ENCODE peak calls at places on chromosome 14, in four cellular contexts. One of them, this sample, is unnamed.

GRCh38 chr14:68730811-68731425 is 61.9 kb downstream of the ZFP36L1 start:
- DNase-seq in uterus: no peak
- DNase-seq in IMR-90: no peak
- DNase-seq in upper lobe of left lung: no peak
- DNase-seq in this sample: no peak

GRCh38 chr14:100536721-100537700 is 50.2 kb downstream of the BEGAIN start:
- DNase-seq in uterus: peak; percentile 11
- DNase-seq in IMR-90: no peak
- DNase-seq in upper lobe of left lung: peak; percentile 68
- DNase-seq in this sample: no peak

GRCh38 chr14:95248422-95248821 is 71.3 kb downstream of the CLMN start:
- DNase-seq in uterus: no peak
- DNase-seq in IMR-90: no peak
- DNase-seq in upper lobe of left lung: no peak
- DNase-seq in this sample: no peak

GRCh38 chr14:90336985-90337384 is 5.2 kb upstream of the NRDE2 start:
- DNase-seq in uterus: no peak
- DNase-seq in IMR-90: no peak
- DNase-seq in upper lobe of left lung: no peak
- DNase-seq in this sample: no peak

GRCh38 chr14:28294834-28295440 is 471.6 kb upstream of the FOXG1 start:
- DNase-seq in uterus: no peak
- DNase-seq in IMR-90: no peak
- DNase-seq in upper lobe of left lung: no peak
- DNase-seq in this sample: peak; percentile 11

GRCh38 chr14:32697704-32698103 is 241.0 kb upstream of the NPAS3 start:
- DNase-seq in uterus: no peak
- DNase-seq in IMR-90: peak; percentile 54
- DNase-seq in upper lobe of left lung: no peak
- DNase-seq in this sample: no peak

GRCh38 chr14:97827746-97828145 is 1030.6 kb downstream of the VRK1 start:
- DNase-seq in uterus: no peak
- DNase-seq in IMR-90: no peak
- DNase-seq in upper lobe of left lung: no peak
- DNase-seq in this sample: no peak

GRCh38 chr14:71193663-71194062 is 286.4 kb downstream of the PCNX1 start:
- DNase-seq in uterus: no peak
- DNase-seq in IMR-90: no peak
- DNase-seq in upper lobe of left lung: no peak
- DNase-seq in this sample: no peak

GRCh38 chr14:64723691-64724577 is 19.7 kb downstream of the PLEKHG3 start:
- DNase-seq in uterus: no peak
- DNase-seq in IMR-90: no peak
- DNase-seq in upper lobe of left lung: no peak
- DNase-seq in this sample: no peak

GRCh38 chr14:32224731-32225377 is 21.8 kb upstream of the RNU6-8 start:
- DNase-seq in uterus: peak; percentile 70
- DNase-seq in IMR-90: peak; percentile 54
- DNase-seq in upper lobe of left lung: no peak
- DNase-seq in this sample: peak; percentile 33

GRCh38 chr14:76868453-76869170 is 42.4 kb downstream of the LRRC74A start:
- DNase-seq in uterus: no peak
- DNase-seq in IMR-90: no peak
- DNase-seq in upper lobe of left lung: no peak
- DNase-seq in this sample: no peak

GRCh38 chr14:77212933-77213656 is 31.5 kb downstream of the TMEM63C start:
- DNase-seq in uterus: no peak
- DNase-seq in IMR-90: no peak
- DNase-seq in upper lobe of left lung: peak; percentile 61
- DNase-seq in this sample: peak; percentile 38

GRCh38 chr14:72129283-72129682 is 197.1 kb downstream of the RGS6 start:
- DNase-seq in uterus: no peak
- DNase-seq in IMR-90: no peak
- DNase-seq in upper lobe of left lung: no peak
- DNase-seq in this sample: no peak

GRCh38 chr14:100576091-100577085 is 10.8 kb downstream of the BEGAIN start:
- DNase-seq in uterus: no peak
- DNase-seq in IMR-90: no peak
- DNase-seq in upper lobe of left lung: peak; percentile 50
- DNase-seq in this sample: no peak

GRCh38 chr14:100160534-100160916 is 1.1 kb upstream of the DEGS2 start:
- DNase-seq in uterus: no peak
- DNase-seq in IMR-90: no peak
- DNase-seq in upper lobe of left lung: peak; percentile 41
- DNase-seq in this sample: no peak

GRCh38 chr14:50658203-50658602 is 9.9 kb downstream of the SAV1 start:
- DNase-seq in uterus: no peak
- DNase-seq in IMR-90: peak; percentile 72
- DNase-seq in upper lobe of left lung: no peak
- DNase-seq in this sample: no peak

GRCh38 chr14:36279306-36280244 is 40.9 kb downstream of the MBIP start:
- DNase-seq in uterus: no peak
- DNase-seq in IMR-90: no peak
- DNase-seq in upper lobe of left lung: no peak
- DNase-seq in this sample: no peak

GRCh38 chr14:95136631-95137030 is 20.7 kb downstream of the DICER1 start:
- DNase-seq in uterus: no peak
- DNase-seq in IMR-90: peak; percentile 23
- DNase-seq in upper lobe of left lung: no peak
- DNase-seq in this sample: no peak

GRCh38 chr14:99633141-99633540 is 11.8 kb upstream of the HHIPL1 start:
- DNase-seq in uterus: no peak
- DNase-seq in IMR-90: no peak
- DNase-seq in upper lobe of left lung: no peak
- DNase-seq in this sample: no peak

GRCh38 chr14:90576981-90577660 is 180.3 kb downstream of the CALM1 start:
- DNase-seq in uterus: no peak
- DNase-seq in IMR-90: no peak
- DNase-seq in upper lobe of left lung: peak; percentile 32
- DNase-seq in this sample: no peak

GRCh38 chr14:76904100-76904739 is 78.0 kb downstream of the LRRC74A start:
- DNase-seq in uterus: peak; percentile 64
- DNase-seq in IMR-90: peak; percentile 98
- DNase-seq in upper lobe of left lung: no peak
- DNase-seq in this sample: no peak

GRCh38 chr14:60732840-60733483 is 1.6 kb upstream of the MNAT1 start:
- DNase-seq in uterus: no peak
- DNase-seq in IMR-90: no peak
- DNase-seq in upper lobe of left lung: no peak
- DNase-seq in this sample: no peak

GRCh38 chr14:60738843-60739508 is 4.4 kb downstream of the MNAT1 start:
- DNase-seq in uterus: no peak
- DNase-seq in IMR-90: no peak
- DNase-seq in upper lobe of left lung: no peak
- DNase-seq in this sample: no peak

GRCh38 chr14:60736494-60736893 is 1.9 kb downstream of the MNAT1 start:
- DNase-seq in uterus: no peak
- DNase-seq in IMR-90: peak; percentile 80
- DNase-seq in upper lobe of left lung: no peak
- DNase-seq in this sample: no peak

DNA sequence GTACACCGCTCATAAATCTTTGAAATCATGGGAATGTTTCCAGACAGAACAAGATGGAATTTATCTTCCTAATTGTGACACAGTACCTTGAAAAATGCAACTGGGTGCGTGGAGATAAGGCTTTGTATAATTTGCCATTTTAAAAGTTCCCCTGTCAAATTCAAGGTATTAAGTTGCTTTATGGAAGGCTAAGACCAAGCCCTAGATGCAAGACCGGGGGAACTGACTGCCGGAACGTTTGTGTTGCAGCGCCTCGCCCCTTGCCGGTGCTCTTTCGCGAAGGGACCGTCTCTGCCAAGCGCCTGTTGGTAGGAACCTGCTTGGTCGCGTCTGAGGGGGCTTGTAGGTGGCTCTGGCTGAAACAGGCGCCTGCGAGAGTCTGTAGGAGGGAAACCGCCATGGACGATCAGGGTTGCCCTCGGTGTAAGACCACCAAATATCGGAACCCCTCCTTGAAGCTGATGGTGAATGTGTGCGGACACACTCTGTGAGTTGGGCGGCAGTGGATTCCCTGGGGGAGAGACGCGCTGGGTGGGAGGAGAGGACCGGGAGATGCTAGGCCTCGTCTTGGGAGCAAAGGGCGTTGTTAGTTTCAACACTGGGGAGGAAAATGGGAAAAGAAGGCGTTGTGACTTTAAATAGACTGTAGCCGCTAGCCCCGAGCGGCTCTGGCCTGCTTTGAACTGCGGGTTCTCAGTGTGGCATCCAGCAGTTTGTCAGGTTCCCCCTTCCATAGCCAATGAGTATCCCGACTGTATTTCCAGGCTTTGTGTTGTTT is at the start of gene MNAT1:
- DNase-seq in uterus: peak; percentile 59
- DNase-seq in IMR-90: peak; percentile 88
- DNase-seq in upper lobe of left lung: peak; percentile 91
- DNase-seq in this sample: peak; percentile 91
- TF ChIP-seq POLR2A in uterus: peak; percentile 34
- TF ChIP-seq POLR2A in IMR-90: peak; percentile 63
- TF ChIP-seq POLR2A in upper lobe of left lung: no peak
- TF ChIP-seq POLR2A in this sample: peak; percentile 87

GRCh38 chr14:74611672-74612345 is at the start of gene LTBP2:
- DNase-seq in uterus: peak; percentile 60
- DNase-seq in IMR-90: peak; percentile 31
- DNase-seq in upper lobe of left lung: peak; percentile 90
- DNase-seq in this sample: peak; percentile 27

GRCh38 chr14:74610866-74611671 is 968 bp downstream of the LTBP2 start:
- DNase-seq in uterus: no peak
- DNase-seq in IMR-90: peak; percentile 48
- DNase-seq in upper lobe of left lung: peak; percentile 87
- DNase-seq in this sample: no peak

GRCh38 chr14:74610199-74610865 is 1.7 kb downstream of the LTBP2 start:
- DNase-seq in uterus: no peak
- DNase-seq in IMR-90: no peak
- DNase-seq in upper lobe of left lung: peak; percentile 75
- DNase-seq in this sample: no peak

GRCh38 chr14:74613211-74613914 is 1.3 kb upstream of the LTBP2 start:
- DNase-seq in uterus: no peak
- DNase-seq in IMR-90: no peak
- DNase-seq in upper lobe of left lung: no peak
- DNase-seq in this sample: no peak

DNA sequence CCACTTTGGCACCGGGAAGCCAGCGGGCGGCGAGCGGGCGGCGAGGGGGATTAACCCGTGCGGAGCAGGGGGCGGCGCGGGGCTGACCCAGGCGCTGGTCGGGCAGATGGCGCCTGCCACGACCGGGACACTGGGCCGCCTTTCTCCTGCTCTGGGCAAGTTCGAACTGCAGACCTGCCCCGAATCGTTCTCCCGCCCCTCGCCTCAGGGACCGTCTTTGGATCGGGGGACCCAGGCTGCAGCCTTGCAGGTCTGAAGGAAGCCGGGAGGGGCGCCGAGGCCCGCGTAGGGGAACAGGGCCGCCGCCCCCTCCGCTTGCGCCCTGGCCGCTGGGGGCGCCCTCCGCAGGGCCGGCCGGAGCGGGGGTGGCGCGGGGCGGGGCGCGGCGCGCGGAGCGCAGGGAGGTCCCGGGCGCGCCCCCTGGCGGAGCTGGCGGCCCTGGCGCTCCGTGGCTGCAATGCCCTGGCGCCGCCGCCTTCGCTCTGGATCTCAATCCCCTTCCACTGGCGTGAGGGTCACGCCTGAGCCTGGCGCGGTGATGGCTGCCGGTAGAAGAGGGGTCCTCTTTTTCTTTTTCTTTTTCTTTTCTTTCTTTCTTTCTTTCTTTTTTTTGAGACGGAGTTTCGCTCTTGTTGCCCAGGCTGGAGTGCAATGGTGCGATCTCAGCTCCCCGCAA is 447 bp upstream of the LTBP2 start:
- DNase-seq in uterus: peak; percentile 74
- DNase-seq in IMR-90: peak; percentile 72
- DNase-seq in upper lobe of left lung: peak; percentile 98
- DNase-seq in this sample: peak; percentile 86
- TF ChIP-seq POLR2A in uterus: peak; percentile 22
- TF ChIP-seq POLR2A in IMR-90: no peak
- TF ChIP-seq POLR2A in upper lobe of left lung: no peak
- TF ChIP-seq POLR2A in this sample: no peak

GRCh38 chr14:73714656-73715081 is 485 bp upstream of the PNMA1 start:
- DNase-seq in uterus: no peak
- DNase-seq in IMR-90: peak; percentile 42
- DNase-seq in upper lobe of left lung: no peak
- DNase-seq in this sample: no peak
- TF ChIP-seq POLR2A in uterus: no peak
- TF ChIP-seq POLR2A in IMR-90: no peak
- TF ChIP-seq POLR2A in upper lobe of left lung: no peak
- TF ChIP-seq POLR2A in this sample: no peak

DNA sequence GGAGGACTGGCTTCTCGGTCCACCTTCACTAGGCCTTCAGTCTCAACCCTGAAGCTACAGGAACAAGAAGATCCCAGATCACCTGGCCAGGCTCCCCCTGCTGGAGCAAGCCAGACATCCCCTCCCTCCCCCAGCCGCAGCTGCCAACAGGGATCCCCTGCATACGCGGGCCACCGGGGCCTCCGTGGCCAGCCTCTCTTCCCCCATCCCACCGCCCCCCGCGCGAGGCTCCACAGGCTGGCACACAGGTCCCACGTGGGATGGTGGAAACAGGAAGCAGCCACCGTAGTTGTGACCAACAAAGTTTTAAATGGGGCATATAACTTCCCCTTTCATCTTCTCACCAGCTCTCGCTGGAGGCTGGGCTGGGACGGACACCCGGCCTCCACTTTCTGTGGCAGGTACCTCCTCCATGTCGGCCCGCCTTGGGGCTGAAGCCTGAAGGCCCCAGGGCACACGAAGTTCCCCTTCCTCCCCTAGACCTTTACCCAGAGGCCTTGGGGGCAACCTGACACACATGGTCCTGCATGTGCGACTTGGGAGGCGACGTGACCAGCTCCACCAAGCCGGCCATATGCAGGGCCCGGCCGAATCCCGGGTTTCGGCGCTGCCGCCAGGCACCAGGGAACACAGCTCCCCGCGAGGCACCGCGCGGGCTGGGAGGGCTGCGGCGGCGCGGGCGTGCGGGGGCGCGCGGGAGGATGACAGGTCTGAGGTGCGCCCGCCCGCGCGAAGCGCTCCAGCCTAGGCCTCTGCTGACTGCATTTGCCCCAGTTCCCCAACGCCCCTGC is 44.4 kb upstream of the PNMA1 start:
- DNase-seq in uterus: peak; percentile 81
- DNase-seq in IMR-90: peak; percentile 65
- DNase-seq in upper lobe of left lung: peak; percentile 91
- DNase-seq in this sample: peak; percentile 88
- TF ChIP-seq POLR2A in uterus: no peak
- TF ChIP-seq POLR2A in IMR-90: no peak
- TF ChIP-seq POLR2A in upper lobe of left lung: no peak
- TF ChIP-seq POLR2A in this sample: no peak

GRCh38 chr14:22886500-22887259 is 3.7 kb downstream of the REM2 start:
- DNase-seq in uterus: peak; percentile 76
- DNase-seq in IMR-90: peak; percentile 13
- DNase-seq in upper lobe of left lung: peak; percentile 96
- DNase-seq in this sample: peak; percentile 84
- TF ChIP-seq POLR2A in uterus: peak; percentile 35
- TF ChIP-seq POLR2A in IMR-90: no peak
- TF ChIP-seq POLR2A in upper lobe of left lung: no peak
- TF ChIP-seq POLR2A in this sample: peak; percentile 64